ENCODE peak calls at places on chromosomes 16 and 17, in seven cellular contexts. D is astrocyte of the spinal cord, W is cardiac fibroblast, O is heart right ventricle, U is AG09319, I is sigmoid colon, Z is mucosa of descending colon. A is an unnamed sample.

GRCh38 chr16:18931756-18932155 is 5.5 kb upstream of the SMG1 start:
- DNase-seq in W (no peak), O (peak), Z (no peak), I (no peak), U (no peak), D (no peak), A (no peak)

GRCh38 chr16:86714166-86714565 is 135.8 kb downstream of the FOXL1 start:
- DNase-seq in W (peak), Z (no peak), U (no peak), I (no peak), D (no peak), O (no peak), A (no peak)

GRCh38 chr16:1075546-1075945 is 3.0 kb downstream of the SSTR5 start:
- DNase-seq in D (no peak), O (no peak), U (no peak), Z (no peak), I (no peak), W (no peak), A (no peak)

GRCh38 chr17:50953831-50954601 is 87.9 kb upstream of the TOB1 start:
- DNase-seq in W (peak), U (no peak), D (peak), I (peak), O (peak), Z (peak), A (no peak)

GRCh38 chr17:37176683-37177082 is 199.1 kb upstream of the C17orf78 start:
- DNase-seq in U (no peak), W (peak), O (no peak), D (peak), Z (no peak), I (no peak), A (no peak)

GRCh38 chr16:65373095-65373494 is 251.2 kb upstream of the CDH11 start:
- DNase-seq in I (no peak), O (no peak), Z (no peak), U (no peak), D (no peak), W (no peak), A (no peak)

GRCh38 chr16:88936008-88936912 is 40.7 kb downstream of the CBFA2T3 start:
- DNase-seq in O (peak), I (peak), W (no peak), D (no peak), U (no peak), Z (peak), A (no peak)

GRCh38 chr17:49280061-49280460 is 49.5 kb upstream of the PHOSPHO1 start:
- DNase-seq in Z (no peak), I (no peak), D (no peak), U (no peak), W (no peak), O (no peak), A (no peak)

GRCh38 chr16:80804061-80804450 is 342 bp downstream of the CDYL2 start:
- DNase-seq in U (peak), O (peak), D (peak), Z (peak), I (no peak), W (peak), A (peak)

GRCh38 chr16:66845791-66846221 is 1.6 kb downstream of the CA7 start:
- DNase-seq in D (no peak), U (no peak), O (no peak), Z (no peak), W (no peak), I (no peak), A (no peak)

GRCh38 chr17:37089998-37090397 is 141.2 kb downstream of the AATF start:
- DNase-seq in O (no peak), D (no peak), W (no peak), U (no peak), I (no peak), Z (no peak), A (no peak)

GRCh38 chr17:62819511-62820221 is 11.6 kb upstream of the MARCHF10 start:
- DNase-seq in Z (no peak), O (peak), D (peak), W (peak), U (peak), I (peak), A (peak)

GRCh38 chr17:55458977-55459376 is 37.3 kb upstream of the MMD start:
- DNase-seq in U (no peak), I (no peak), Z (no peak), O (no peak), D (peak), W (peak), A (no peak)

GRCh38 chr17:75414488-75414887 is 9.0 kb upstream of the GRB2 start:
- DNase-seq in Z (no peak), O (no peak), D (no peak), I (no peak), U (no peak), W (no peak), A (no peak)

GRCh38 chr17:40124279-40125141 is 2.7 kb downstream of the MSL1 start:
- DNase-seq in Z (no peak), U (no peak), D (no peak), W (peak), O (no peak), I (no peak), A (no peak)

GRCh38 chr16:73058616-73059409 is 10.9 kb upstream of the ZFHX3 start:
- DNase-seq in U (no peak), Z (peak), I (peak), D (no peak), O (peak), W (peak), A (no peak)

GRCh38 chr16:73058221-73058615 is 10.3 kb upstream of the ZFHX3 start:
- DNase-seq in W (peak), D (no peak), Z (peak), I (no peak), O (peak), U (no peak), A (no peak)

GRCh38 chr16:73056383-73056782 is 8.5 kb upstream of the ZFHX3 start:
- DNase-seq in W (peak), D (no peak), U (no peak), O (no peak), Z (no peak), I (no peak), A (no peak)

GRCh38 chr16:73056911-73057310 is 9.0 kb upstream of the ZFHX3 start:
- DNase-seq in O (no peak), U (no peak), D (no peak), Z (no peak), I (no peak), W (no peak), A (no peak)

DNA sequence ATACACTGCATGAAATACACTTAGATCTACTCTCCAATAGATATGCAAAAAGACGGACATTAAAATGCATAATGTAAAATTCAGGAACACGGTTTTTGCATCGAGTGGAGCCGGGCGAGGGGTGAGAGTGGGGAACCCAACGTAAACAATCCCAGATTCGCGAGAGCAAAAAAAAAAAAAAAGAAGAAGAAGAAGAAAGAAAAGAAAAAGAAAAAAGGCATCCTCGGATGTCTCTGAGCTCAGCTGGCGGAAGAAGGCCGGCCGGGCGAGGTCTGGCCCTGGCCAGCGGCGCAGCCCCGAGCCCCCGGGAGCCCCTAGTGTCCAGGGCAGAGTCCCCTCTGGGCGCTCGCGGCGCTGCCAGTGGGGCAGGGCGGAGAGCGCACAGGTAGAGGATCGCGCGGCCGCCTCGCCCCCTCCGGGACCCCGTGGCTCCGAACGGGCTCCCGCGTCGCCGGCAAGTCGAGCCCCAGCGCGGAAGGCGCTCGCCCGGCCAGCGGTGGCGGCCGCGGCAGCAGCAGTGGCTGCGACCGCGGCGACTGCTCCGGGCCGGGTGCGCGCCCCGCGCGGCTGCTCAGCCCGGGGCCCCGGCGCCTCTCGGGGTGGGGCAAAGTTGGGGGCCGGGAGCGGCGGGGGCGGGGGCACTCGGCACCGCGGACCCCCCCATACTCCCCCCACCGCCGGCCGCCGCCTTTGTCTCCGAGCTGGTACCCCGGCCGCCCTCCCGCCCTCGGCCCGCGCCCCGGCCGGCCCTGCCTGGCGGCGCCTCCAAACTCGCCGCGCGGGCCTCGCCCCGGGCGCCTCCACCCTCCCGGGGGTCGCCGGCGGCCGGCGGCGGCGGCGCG is 9.7 kb upstream of the ZFHX3 start:
- DNase-seq in O (peak), D (no peak), W (peak), Z (peak), U (no peak), I (no peak), A (no peak)
- TF ChIP-seq CTCF in O (no peak), D (no peak), W (no peak), Z (no peak), U (no peak), I (no peak), A (no peak)

GRCh38 chr17:11026903-11027302 is 189.0 kb upstream of the PIRT start:
- DNase-seq in Z (no peak), D (no peak), W (no peak), O (no peak), I (no peak), U (no peak), A (no peak)

GRCh38 chr17:11028349-11028748 is 190.5 kb upstream of the PIRT start:
- DNase-seq in D (no peak), O (no peak), Z (no peak), U (no peak), I (no peak), W (no peak), A (no peak)

GRCh38 chr17:11035681-11036080 is 197.8 kb upstream of the PIRT start:
- DNase-seq in U (no peak), I (no peak), D (no peak), O (no peak), W (no peak), Z (no peak), A (no peak)

DNA sequence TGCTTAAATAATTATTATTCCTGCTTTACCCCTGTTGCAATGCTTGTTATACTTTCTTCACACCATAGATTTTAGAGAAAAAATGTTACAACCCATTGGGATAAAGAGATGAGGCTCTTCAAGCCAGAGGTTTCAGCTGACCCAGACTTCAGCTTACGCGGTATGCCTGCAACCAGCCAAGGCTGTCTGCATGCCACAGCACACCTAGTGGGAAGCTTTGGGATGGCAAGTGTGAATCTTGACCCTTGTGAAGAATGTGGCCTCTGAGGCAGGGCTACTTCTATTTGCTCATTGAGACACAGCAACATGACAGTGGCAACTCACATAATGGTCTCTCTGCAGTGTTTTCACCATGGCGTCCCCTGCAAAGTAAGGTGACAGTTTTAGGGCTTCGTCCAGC is 193.9 kb upstream of the PIRT start:
- DNase-seq in I (no peak), Z (no peak), W (no peak), O (no peak), U (no peak), D (no peak), A (no peak)
- TF ChIP-seq CTCF in I (no peak), Z (no peak), W (no peak), O (no peak), U (no peak), D (peak), A (no peak)

GRCh38 chr16:22193134-22193411 is 13.0 kb upstream of the EEF2K start:
- DNase-seq in I (no peak), Z (no peak), W (no peak), D (no peak), O (no peak), U (no peak), A (no peak)

GRCh38 chr16:22194707-22195444 is 11.2 kb upstream of the EEF2K start:
- DNase-seq in I (no peak), D (no peak), U (no peak), O (no peak), W (no peak), Z (no peak), A (no peak)

GRCh38 chr16:22195445-22195694 is 10.7 kb upstream of the EEF2K start:
- DNase-seq in U (no peak), O (no peak), W (no peak), D (no peak), Z (no peak), I (no peak), A (no peak)

GRCh38 chr16:22198547-22199293 is 7.4 kb upstream of the EEF2K start:
- DNase-seq in D (no peak), W (peak), Z (no peak), U (no peak), O (no peak), I (no peak), A (no peak)

DNA sequence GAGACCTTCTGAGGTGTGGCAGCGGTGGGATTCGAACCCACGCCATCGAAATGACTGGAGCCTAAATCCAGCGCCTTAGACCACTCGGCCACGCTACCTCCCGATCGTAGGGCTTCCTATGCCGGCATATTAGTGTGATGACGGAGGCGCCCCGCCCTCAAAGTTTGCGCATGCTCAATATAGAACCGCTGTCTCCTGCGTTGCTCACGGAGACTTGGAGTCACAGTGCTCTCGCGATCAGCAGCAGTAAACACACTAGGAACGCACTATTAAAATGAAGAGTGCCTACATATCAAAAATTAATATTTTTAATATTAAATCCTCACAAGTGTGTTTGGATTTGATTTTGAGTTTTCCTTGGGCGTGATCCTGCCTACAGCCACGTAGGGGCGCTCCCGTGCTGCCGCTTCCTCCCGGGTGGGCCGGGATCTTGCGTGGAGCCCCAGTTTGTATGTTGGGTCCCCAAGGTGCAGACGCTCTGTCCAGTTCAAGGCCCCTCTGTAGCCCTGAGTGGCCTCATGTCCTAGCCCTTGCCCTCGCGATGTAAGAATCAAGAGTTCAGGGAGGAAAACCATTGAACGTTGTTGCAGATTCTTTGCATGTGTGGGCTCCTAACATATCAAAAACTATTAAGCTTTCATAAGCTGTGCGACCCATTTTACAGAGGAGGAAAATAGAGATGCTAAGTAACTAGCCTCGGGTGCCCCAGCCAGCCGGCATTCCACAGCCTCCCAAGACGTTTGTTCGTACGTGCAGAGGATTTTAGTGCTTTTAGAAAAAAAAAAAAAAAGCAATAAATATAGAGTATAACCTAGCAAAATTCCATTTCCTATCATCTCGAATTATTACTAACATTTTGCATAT is 10.2 kb upstream of the EEF2K start:
- DNase-seq in D (peak), Z (peak), U (peak), I (peak), W (peak), O (peak), A (peak)
- TF ChIP-seq CTCF in D (peak), Z (peak), U (peak), I (peak), W (peak), O (peak), A (peak)

GRCh38 chr17:81636505-81637288 is at the start of the genes NPLOC4 and TSPAN10:
- DNase-seq in I (peak), O (peak), U (peak), D (peak), Z (peak), W (peak), A (peak)

GRCh38 chr17:81640011-81640410 is 3.0 kb downstream of the TSPAN10 start:
- DNase-seq in U (no peak), Z (no peak), I (no peak), D (no peak), W (no peak), O (no peak), A (no peak)

GRCh38 chr17:81635973-81636504 is 873 bp downstream of the NPLOC4 start:
- DNase-seq in W (peak), Z (no peak), I (no peak), U (peak), O (no peak), D (no peak), A (peak)

GRCh38 chr17:81635431-81635830 is 1.5 kb downstream of the NPLOC4 start:
- DNase-seq in D (no peak), Z (no peak), I (no peak), W (no peak), U (no peak), O (no peak), A (no peak)

GRCh38 chr17:81638683-81639082 is 1.7 kb downstream of the TSPAN10 start:
- DNase-seq in Z (no peak), I (no peak), D (no peak), U (no peak), O (no peak), W (no peak), A (no peak)
- TF ChIP-seq CTCF in Z (no peak), I (no peak), D (no peak), U (no peak), O (no peak), W (no peak), A (no peak)